ENCODE peak calls at places on chromosome 20, in ten cellular contexts. One of them, this sample, is unnamed. For H3K27me3, the result is how much of the 10 kb centered on the place peaks cover.

GRCh38 chr20:24766826-24767622 is 182.0 kb upstream of the CST7 start:
- DNase-seq in heart right ventricle: no peak
- DNase-seq in naive thymus-derived CD4-positive, alpha-beta T cell: no peak
- DNase-seq in GM23248: no peak
- DNase-seq in IMR-90: no peak
- DNase-seq in upper lobe of right lung: no peak
- DNase-seq in fibroblast of lung: no peak
- DNase-seq in testis: peak
- DNase-seq in GM23338: no peak
- DNase-seq in CD8-positive, alpha-beta T cell: no peak
- DNase-seq in this sample: no peak

GRCh38 chr20:4091332-4092135 is 76.2 kb upstream of the RNF24 start:
- DNase-seq in fibroblast of lung: peak
- DNase-seq in heart right ventricle: peak
- DNase-seq in naive thymus-derived CD4-positive, alpha-beta T cell: no peak
- DNase-seq in testis: peak
- DNase-seq in IMR-90: peak
- DNase-seq in CD8-positive, alpha-beta T cell: no peak
- DNase-seq in GM23338: peak
- DNase-seq in upper lobe of right lung: peak
- DNase-seq in GM23248: peak
- DNase-seq in this sample: no peak

GRCh38 chr20:23114018-23114417 is 27.9 kb upstream of the CD93 start:
- DNase-seq in heart right ventricle: peak
- DNase-seq in naive thymus-derived CD4-positive, alpha-beta T cell: no peak
- DNase-seq in testis: peak
- DNase-seq in IMR-90: no peak
- DNase-seq in GM23248: no peak
- DNase-seq in GM23338: no peak
- DNase-seq in upper lobe of right lung: peak
- DNase-seq in CD8-positive, alpha-beta T cell: no peak
- DNase-seq in fibroblast of lung: no peak
- DNase-seq in this sample: no peak

GRCh38 chr20:14235355-14235754 is 102.1 kb downstream of the FLRT3 start:
- DNase-seq in CD8-positive, alpha-beta T cell: no peak
- DNase-seq in naive thymus-derived CD4-positive, alpha-beta T cell: no peak
- DNase-seq in GM23338: no peak
- DNase-seq in IMR-90: peak
- DNase-seq in testis: no peak
- DNase-seq in heart right ventricle: no peak
- DNase-seq in fibroblast of lung: peak
- DNase-seq in GM23248: peak
- DNase-seq in upper lobe of right lung: no peak
- DNase-seq in this sample: no peak

GRCh38 chr20:48025061-48025515 is 239.8 kb upstream of the SULF2 start:
- DNase-seq in testis: peak
- DNase-seq in upper lobe of right lung: no peak
- DNase-seq in naive thymus-derived CD4-positive, alpha-beta T cell: no peak
- DNase-seq in IMR-90: peak
- DNase-seq in CD8-positive, alpha-beta T cell: no peak
- DNase-seq in GM23338: peak
- DNase-seq in GM23248: peak
- DNase-seq in heart right ventricle: peak
- DNase-seq in fibroblast of lung: peak
- DNase-seq in this sample: no peak

GRCh38 chr20:47905628-47906487 is 120.6 kb upstream of the SULF2 start:
- DNase-seq in testis: no peak
- DNase-seq in heart right ventricle: no peak
- DNase-seq in CD8-positive, alpha-beta T cell: no peak
- DNase-seq in fibroblast of lung: no peak
- DNase-seq in naive thymus-derived CD4-positive, alpha-beta T cell: no peak
- DNase-seq in IMR-90: no peak
- DNase-seq in GM23338: no peak
- DNase-seq in upper lobe of right lung: no peak
- DNase-seq in GM23248: no peak
- DNase-seq in this sample: no peak

GRCh38 chr20:35523298-35523888 is 6.1 kb downstream of the C20orf173 start:
- DNase-seq in fibroblast of lung: no peak
- DNase-seq in CD8-positive, alpha-beta T cell: no peak
- DNase-seq in testis: no peak
- DNase-seq in GM23338: peak
- DNase-seq in GM23248: peak
- DNase-seq in upper lobe of right lung: no peak
- DNase-seq in IMR-90: no peak
- DNase-seq in heart right ventricle: no peak
- DNase-seq in naive thymus-derived CD4-positive, alpha-beta T cell: no peak
- DNase-seq in this sample: no peak

GRCh38 chr20:4550740-4551139 is 171.0 kb upstream of the PRND start:
- DNase-seq in GM23338: no peak
- DNase-seq in GM23248: peak
- DNase-seq in naive thymus-derived CD4-positive, alpha-beta T cell: no peak
- DNase-seq in heart right ventricle: no peak
- DNase-seq in CD8-positive, alpha-beta T cell: no peak
- DNase-seq in fibroblast of lung: no peak
- DNase-seq in IMR-90: peak
- DNase-seq in upper lobe of right lung: no peak
- DNase-seq in testis: no peak
- DNase-seq in this sample: no peak

GRCh38 chr20:15288076-15288475 is 950.7 kb upstream of the FLRT3 start:
- DNase-seq in GM23248: no peak
- DNase-seq in testis: no peak
- DNase-seq in heart right ventricle: no peak
- DNase-seq in fibroblast of lung: no peak
- DNase-seq in naive thymus-derived CD4-positive, alpha-beta T cell: no peak
- DNase-seq in upper lobe of right lung: no peak
- DNase-seq in GM23338: no peak
- DNase-seq in CD8-positive, alpha-beta T cell: no peak
- DNase-seq in IMR-90: no peak
- DNase-seq in this sample: no peak

GRCh38 chr20:34567885-34568865 is 9.7 kb downstream of the MAP1LC3A start:
- DNase-seq in IMR-90: no peak
- DNase-seq in fibroblast of lung: no peak
- DNase-seq in upper lobe of right lung: no peak
- DNase-seq in heart right ventricle: no peak
- DNase-seq in GM23338: peak
- DNase-seq in GM23248: no peak
- DNase-seq in testis: no peak
- DNase-seq in naive thymus-derived CD4-positive, alpha-beta T cell: no peak
- DNase-seq in CD8-positive, alpha-beta T cell: no peak
- DNase-seq in this sample: no peak

GRCh38 chr20:42875581-42875980 is 314.1 kb downstream of the PTPRT start:
- DNase-seq in testis: no peak
- DNase-seq in IMR-90: no peak
- DNase-seq in fibroblast of lung: no peak
- DNase-seq in GM23338: no peak
- DNase-seq in CD8-positive, alpha-beta T cell: no peak
- DNase-seq in GM23248: no peak
- DNase-seq in upper lobe of right lung: no peak
- DNase-seq in heart right ventricle: no peak
- DNase-seq in naive thymus-derived CD4-positive, alpha-beta T cell: no peak
- DNase-seq in this sample: no peak

DNA sequence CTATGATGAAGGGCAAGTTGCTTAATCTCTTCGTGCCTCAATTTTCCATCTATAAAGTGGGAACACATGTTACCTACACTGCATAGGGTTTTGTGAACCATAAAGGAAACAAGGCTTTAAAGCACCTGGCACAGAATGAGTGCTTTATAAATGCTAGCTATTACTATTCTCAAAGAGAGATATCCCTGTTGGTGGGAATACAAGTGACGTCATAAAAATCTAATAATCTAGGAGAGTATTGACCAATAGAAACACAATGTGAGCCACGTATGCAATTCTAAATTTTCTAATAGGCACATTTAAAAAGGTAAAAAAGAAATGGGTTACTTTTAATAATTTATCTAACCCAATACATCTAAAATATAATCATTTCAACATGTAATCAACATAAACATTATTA is 316.4 kb downstream of the PTPRT start:
- DNase-seq in testis: no peak
- DNase-seq in GM23248: no peak
- DNase-seq in CD8-positive, alpha-beta T cell: no peak
- DNase-seq in fibroblast of lung: no peak
- DNase-seq in heart right ventricle: no peak
- DNase-seq in naive thymus-derived CD4-positive, alpha-beta T cell: no peak
- DNase-seq in IMR-90: no peak
- DNase-seq in upper lobe of right lung: no peak
- DNase-seq in GM23338: no peak
- DNase-seq in this sample: no peak
- H3K4me3 ChIP-seq in testis: no peak
- H3K4me3 ChIP-seq in GM23248: no peak
- H3K4me3 ChIP-seq in CD8-positive, alpha-beta T cell: no peak
- H3K4me3 ChIP-seq in fibroblast of lung: no peak
- H3K4me3 ChIP-seq in heart right ventricle: no peak
- H3K4me3 ChIP-seq in naive thymus-derived CD4-positive, alpha-beta T cell: no peak
- H3K4me3 ChIP-seq in IMR-90: no peak
- H3K4me3 ChIP-seq in upper lobe of right lung: no peak
- H3K4me3 ChIP-seq in GM23338: no peak
- H3K4me3 ChIP-seq in this sample: no peak

GRCh38 chr20:45405566-45406259 is 2.4 kb upstream of the DBNDD2 start:
- DNase-seq in GM23248: peak
- DNase-seq in fibroblast of lung: no peak
- DNase-seq in upper lobe of right lung: peak
- DNase-seq in naive thymus-derived CD4-positive, alpha-beta T cell: peak
- DNase-seq in GM23338: peak
- DNase-seq in CD8-positive, alpha-beta T cell: no peak
- DNase-seq in IMR-90: no peak
- DNase-seq in testis: no peak
- DNase-seq in heart right ventricle: peak
- DNase-seq in this sample: no peak

GRCh38 chr20:45408646-45409213 is 641 bp downstream of the DBNDD2 start:
- DNase-seq in IMR-90: no peak
- DNase-seq in heart right ventricle: peak
- DNase-seq in GM23338: no peak
- DNase-seq in naive thymus-derived CD4-positive, alpha-beta T cell: peak
- DNase-seq in GM23248: no peak
- DNase-seq in upper lobe of right lung: no peak
- DNase-seq in fibroblast of lung: no peak
- DNase-seq in testis: no peak
- DNase-seq in CD8-positive, alpha-beta T cell: peak
- DNase-seq in this sample: no peak

GRCh38 chr20:45406260-45407066 is 1.6 kb upstream of the DBNDD2 start:
- DNase-seq in upper lobe of right lung: peak
- DNase-seq in fibroblast of lung: no peak
- DNase-seq in IMR-90: no peak
- DNase-seq in testis: peak
- DNase-seq in naive thymus-derived CD4-positive, alpha-beta T cell: peak
- DNase-seq in GM23338: peak
- DNase-seq in heart right ventricle: peak
- DNase-seq in CD8-positive, alpha-beta T cell: peak
- DNase-seq in GM23248: peak
- DNase-seq in this sample: peak

GRCh38 chr20:45407783-45408645 is at the start of gene DBNDD2:
- DNase-seq in heart right ventricle: peak
- DNase-seq in IMR-90: no peak
- DNase-seq in GM23338: no peak
- DNase-seq in CD8-positive, alpha-beta T cell: peak
- DNase-seq in fibroblast of lung: no peak
- DNase-seq in naive thymus-derived CD4-positive, alpha-beta T cell: peak
- DNase-seq in testis: no peak
- DNase-seq in GM23248: no peak
- DNase-seq in upper lobe of right lung: no peak
- DNase-seq in this sample: peak

GRCh38 chr20:45407067-45407745 is 883 bp upstream of the DBNDD2 start:
- DNase-seq in upper lobe of right lung: peak
- DNase-seq in IMR-90: no peak
- DNase-seq in heart right ventricle: peak
- DNase-seq in fibroblast of lung: peak
- DNase-seq in CD8-positive, alpha-beta T cell: no peak
- DNase-seq in testis: peak
- DNase-seq in naive thymus-derived CD4-positive, alpha-beta T cell: peak
- DNase-seq in GM23338: peak
- DNase-seq in GM23248: peak
- DNase-seq in this sample: peak
- H3K27me3 ChIP-seq in upper lobe of right lung: under half
- H3K27me3 ChIP-seq in IMR-90: under half
- H3K27me3 ChIP-seq in heart right ventricle: under half
- H3K27me3 ChIP-seq in fibroblast of lung: under half
- H3K27me3 ChIP-seq in CD8-positive, alpha-beta T cell: under half
- H3K27me3 ChIP-seq in testis: under half
- H3K27me3 ChIP-seq in naive thymus-derived CD4-positive, alpha-beta T cell: under half
- H3K27me3 ChIP-seq in GM23338: under half
- H3K27me3 ChIP-seq in GM23248: under half
- H3K27me3 ChIP-seq in this sample: under half

DNA sequence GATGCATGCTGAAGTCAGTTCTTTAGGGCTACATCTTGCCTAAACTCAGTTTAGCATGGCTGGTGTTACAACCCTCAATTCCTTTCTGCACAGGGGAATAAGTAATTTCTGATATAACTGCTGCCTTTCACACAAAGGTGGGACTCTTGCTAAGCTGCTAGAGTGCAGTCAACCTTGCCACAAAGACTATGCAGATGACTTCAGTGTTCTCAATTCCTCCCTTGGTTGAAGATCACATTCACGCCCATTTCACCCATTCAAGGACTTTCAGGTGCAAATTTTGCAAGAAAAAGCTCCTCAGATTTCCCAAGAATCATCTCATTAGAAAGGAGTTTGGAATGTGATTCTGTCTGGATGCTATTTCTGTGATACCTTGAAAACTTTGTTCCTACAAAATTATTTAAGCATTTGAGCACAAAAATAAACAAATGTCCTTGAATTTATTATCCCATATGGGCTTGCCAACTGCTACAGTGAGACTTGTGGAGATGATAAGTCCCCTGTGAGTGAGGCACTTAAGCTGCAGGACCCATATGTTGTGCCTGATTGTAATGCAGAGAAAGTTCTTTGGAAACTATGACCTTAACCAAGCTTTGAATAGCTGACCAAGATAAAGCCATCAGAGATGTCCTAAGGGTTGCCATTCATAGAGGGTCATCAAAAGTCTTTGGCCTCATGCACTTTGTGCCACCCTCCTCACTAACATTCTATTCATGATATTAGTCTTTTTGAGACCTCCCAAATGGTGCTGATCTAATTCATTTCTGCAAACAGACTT is 111.8 kb downstream of the PLCB4 start:
- DNase-seq in GM23248: no peak
- DNase-seq in upper lobe of right lung: no peak
- DNase-seq in naive thymus-derived CD4-positive, alpha-beta T cell: no peak
- DNase-seq in CD8-positive, alpha-beta T cell: no peak
- DNase-seq in IMR-90: no peak
- DNase-seq in testis: no peak
- DNase-seq in heart right ventricle: no peak
- DNase-seq in GM23338: peak
- DNase-seq in fibroblast of lung: no peak
- DNase-seq in this sample: no peak
- H3K27ac ChIP-seq in GM23248: no peak
- H3K27ac ChIP-seq in upper lobe of right lung: no peak
- H3K27ac ChIP-seq in naive thymus-derived CD4-positive, alpha-beta T cell: no peak
- H3K27ac ChIP-seq in CD8-positive, alpha-beta T cell: no peak
- H3K27ac ChIP-seq in IMR-90: no peak
- H3K27ac ChIP-seq in testis: no peak
- H3K27ac ChIP-seq in heart right ventricle: no peak
- H3K27ac ChIP-seq in GM23338: peak
- H3K27ac ChIP-seq in fibroblast of lung: no peak
- H3K27ac ChIP-seq in this sample: no peak

DNA sequence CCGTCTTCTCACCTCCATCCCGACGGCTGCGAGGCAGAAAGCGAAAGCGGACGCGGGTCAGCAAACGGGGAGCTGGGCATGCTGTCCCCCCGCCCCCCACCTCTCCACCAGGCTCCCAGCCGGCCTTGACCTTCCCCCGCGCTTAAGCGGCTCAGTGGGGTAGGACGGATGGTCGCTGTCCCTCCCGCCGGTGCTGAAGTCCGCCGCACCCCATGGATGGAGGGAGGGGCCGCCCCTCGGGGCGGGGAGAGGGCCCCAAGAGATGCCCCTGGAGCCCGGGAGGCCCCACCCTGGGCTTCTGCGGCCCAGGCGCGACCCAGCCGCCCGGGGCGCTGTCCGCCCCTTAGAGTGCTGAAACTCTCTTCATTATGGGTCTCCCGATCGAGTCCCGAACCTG is at the start of gene KCNB1:
- DNase-seq in GM23338: peak
- DNase-seq in CD8-positive, alpha-beta T cell: peak
- DNase-seq in naive thymus-derived CD4-positive, alpha-beta T cell: peak
- DNase-seq in upper lobe of right lung: peak
- DNase-seq in GM23248: peak
- DNase-seq in testis: peak
- DNase-seq in IMR-90: peak
- DNase-seq in fibroblast of lung: peak
- DNase-seq in heart right ventricle: peak
- DNase-seq in this sample: no peak
- H3K4me3 ChIP-seq in GM23338: peak
- H3K4me3 ChIP-seq in CD8-positive, alpha-beta T cell: no peak
- H3K4me3 ChIP-seq in naive thymus-derived CD4-positive, alpha-beta T cell: no peak
- H3K4me3 ChIP-seq in upper lobe of right lung: no peak
- H3K4me3 ChIP-seq in GM23248: peak
- H3K4me3 ChIP-seq in testis: peak
- H3K4me3 ChIP-seq in IMR-90: no peak
- H3K4me3 ChIP-seq in fibroblast of lung: no peak
- H3K4me3 ChIP-seq in heart right ventricle: peak
- H3K4me3 ChIP-seq in this sample: peak

This sample was measured in dorsolateral prefrontal cortex.